ENCODE peak calls at places on chromosomes 4 and X, in ten cellular contexts. N, S, J, O, W, H, C, X, T and Z are unnamed samples.

GRCh38 chrX:70226048-70226447 is 8.4 kb upstream of the AWAT1 start:
- DNase-seq in N (no peak), S (no peak), J (no peak), O (no peak), W (no peak), H (no peak), C (no peak), X (no peak), T (no peak), Z (no peak)

GRCh38 chr4:10108818-10109783 is 7.5 kb downstream of the WDR1 start:
- DNase-seq in N (no peak), S (no peak), J (peak; percentile 56), O (peak; percentile 57), W (no peak), H (peak; percentile 79), C (no peak), X (peak; percentile 39), T (no peak), Z (no peak)

GRCh38 chrX:37644381-37645305 is 40.9 kb upstream of the XK start:
- DNase-seq in N (no peak), S (no peak), J (no peak), O (no peak), W (no peak), H (no peak), C (no peak), X (no peak), T (no peak), Z (no peak)

GRCh38 chr4:71338846-71339593 is at the start of gene SLC4A4:
- DNase-seq in N (no peak), S (no peak), J (no peak), O (no peak), W (no peak), H (no peak), C (peak; percentile 70), X (no peak), T (no peak), Z (no peak)

GRCh38 chr4:76275486-76276126 is 24.1 kb downstream of the FAM47E start:
- DNase-seq in N (no peak), S (no peak), J (no peak), O (no peak), W (no peak), H (no peak), C (no peak), X (no peak), T (no peak), Z (peak; percentile 60)

GRCh38 chr4:1520145-1520661 is 114.0 kb upstream of the NKX1-1 start:
- DNase-seq in N (no peak), S (no peak), J (no peak), O (no peak), W (no peak), H (no peak), C (no peak), X (no peak), T (peak; percentile 54), Z (no peak)

GRCh38 chr4:143085224-143085623 is 99.5 kb upstream of the USP38 start:
- DNase-seq in N (no peak), S (peak; percentile 20), J (no peak), O (no peak), W (no peak), H (no peak), C (peak; percentile 19), X (no peak), T (no peak), Z (no peak)

GRCh38 chr4:48780867-48781219 is 764 bp upstream of the FRYL start:
- DNase-seq in N (no peak), S (no peak), J (peak; percentile 26), O (peak; percentile 40), W (peak; percentile 25), H (peak; percentile 14), C (peak; percentile 19), X (peak; percentile 10), T (no peak), Z (no peak)

GRCh38 chr4:24274401-24275035 is 309.8 kb downstream of the DHX15 start:
- DNase-seq in N (no peak), S (no peak), J (no peak), O (no peak), W (no peak), H (no peak), C (no peak), X (no peak), T (no peak), Z (no peak)

GRCh38 chrX:54045563-54046228 is 1.4 kb upstream of the PHF8 start:
- DNase-seq in N (no peak), S (no peak), J (no peak), O (no peak), W (no peak), H (no peak), C (no peak), X (no peak), T (no peak), Z (peak; percentile 56)

GRCh38 chr4:171718069-171718468 is 95.1 kb upstream of the GALNTL6 start:
- DNase-seq in N (no peak), S (no peak), J (no peak), O (no peak), W (no peak), H (no peak), C (no peak), X (no peak), T (no peak), Z (no peak)

GRCh38 chr4:183517781-183518180 is 12.9 kb downstream of the ING2 start:
- DNase-seq in N (no peak), S (no peak), J (no peak), O (no peak), W (no peak), H (no peak), C (no peak), X (no peak), T (no peak), Z (no peak)

GRCh38 chr4:156598138-156598681 is 373.4 kb downstream of the PDGFC start:
- DNase-seq in N (no peak), S (no peak), J (no peak), O (no peak), W (no peak), H (no peak), C (no peak), X (no peak), T (no peak), Z (no peak)

GRCh38 chr4:3082915-3083515 is 8.5 kb downstream of the HTT start:
- DNase-seq in N (no peak), S (no peak), J (no peak), O (no peak), W (no peak), H (no peak), C (no peak), X (no peak), T (no peak), Z (no peak)

GRCh38 chr4:13524504-13525243 is 19.6 kb downstream of the NKX3-2 start:
- DNase-seq in N (no peak), S (no peak), J (no peak), O (no peak), W (no peak), H (no peak), C (peak; percentile 43), X (no peak), T (peak; percentile 25), Z (no peak)

GRCh38 chrX:48999030-48999429 is 3.0 kb downstream of the GRIPAP1 start:
- DNase-seq in N (no peak), S (no peak), J (no peak), O (peak; percentile 7), W (no peak), H (no peak), C (no peak), X (no peak), T (no peak), Z (no peak)

GRCh38 chr4:111945014-111945413 is 200.2 kb upstream of the FAM241A start:
- DNase-seq in N (no peak), S (no peak), J (no peak), O (no peak), W (no peak), H (no peak), C (no peak), X (no peak), T (no peak), Z (no peak)

GRCh38 chrX:40434443-40434842 is 146.3 kb upstream of the ATP6AP2 start:
- DNase-seq in N (no peak), S (no peak), J (no peak), O (no peak), W (no peak), H (no peak), C (no peak), X (no peak), T (no peak), Z (no peak)

GRCh38 chr4:7193040-7193958 is 961 bp downstream of the SORCS2 start:
- DNase-seq in N (no peak), S (no peak), J (no peak), O (no peak), W (no peak), H (no peak), C (peak; percentile 44), X (no peak), T (no peak), Z (peak; percentile 52)

GRCh38 chrX:48540015-48540350 is 469 bp downstream of the TBC1D25 start:
- DNase-seq in N (no peak), S (peak; percentile 38), J (no peak), O (peak; percentile 62), W (peak; percentile 16), H (peak; percentile 29), C (peak; percentile 52), X (peak; percentile 32), T (peak; percentile 60), Z (no peak)

GRCh38 chr4:66929748-66930147 is 615.6 kb downstream of the CENPC start:
- DNase-seq in N (no peak), S (no peak), J (no peak), O (no peak), W (no peak), H (no peak), C (no peak), X (no peak), T (no peak), Z (no peak)

GRCh38 chr4:75327804-75328512 is 186.2 kb downstream of the RCHY1 start:
- DNase-seq in N (no peak), S (no peak), J (no peak), O (no peak), W (no peak), H (peak; percentile 44), C (no peak), X (no peak), T (no peak), Z (no peak)

GRCh38 chr4:1984406-1985191 is 24.2 kb downstream of the NELFA start:
- DNase-seq in N (no peak), S (no peak), J (no peak), O (no peak), W (no peak), H (no peak), C (no peak), X (no peak), T (no peak), Z (peak; percentile 47)

GRCh38 chrX:140274761-140275525 is 229.9 kb downstream of the SOX3 start:
- DNase-seq in N (no peak), S (no peak), J (no peak), O (no peak), W (no peak), H (no peak), C (peak; percentile 10), X (no peak), T (no peak), Z (no peak)

GRCh38 chrX:15340867-15341266 is 5.5 kb upstream of the PIGA start:
- DNase-seq in N (no peak), S (no peak), J (no peak), O (no peak), W (no peak), H (no peak), C (no peak), X (no peak), T (no peak), Z (no peak)

GRCh38 chrX:110394653-110395052 is 36.0 kb downstream of the RTL9 start:
- DNase-seq in N (no peak), S (no peak), J (no peak), O (no peak), W (no peak), H (no peak), C (no peak), X (no peak), T (no peak), Z (no peak)

GRCh38 chr4:124189545-124189944 is 523.0 kb downstream of the ANKRD50 start:
- DNase-seq in N (no peak), S (no peak), J (no peak), O (no peak), W (no peak), H (no peak), C (no peak), X (no peak), T (no peak), Z (no peak)

GRCh38 chr4:111689731-111690130 is 455.5 kb upstream of the FAM241A start:
- DNase-seq in N (no peak), S (no peak), J (no peak), O (no peak), W (no peak), H (no peak), C (peak; percentile 40), X (no peak), T (no peak), Z (no peak)